ENCODE peak calls at places on chromosomes 13 and 19, in six cellular contexts. One of them, this sample, is unnamed. For H3K4me1, the result is how much of the 10 kb centered on the place peaks cover.

GRCh38 chr13:77176350-77176749 is 149.4 kb upstream of the FBXL3 start:
- DNase-seq in body of pancreas: no peak
- DNase-seq in aorta: no peak
- DNase-seq in left ventricle myocardium inferior: no peak
- DNase-seq in osteoblast: no peak
- DNase-seq in thoracic aorta: no peak
- DNase-seq in this sample: no peak

GRCh38 chr13:101155920-101156319 is 260.4 kb downstream of the NALCN start:
- DNase-seq in body of pancreas: no peak
- DNase-seq in osteoblast: no peak
- DNase-seq in left ventricle myocardium inferior: no peak
- DNase-seq in aorta: no peak
- DNase-seq in thoracic aorta: no peak
- DNase-seq in this sample: no peak

GRCh38 chr19:1161716-1162115 is 12.4 kb downstream of the SBNO2 start:
- DNase-seq in osteoblast: peak
- DNase-seq in thoracic aorta: no peak
- DNase-seq in body of pancreas: no peak
- DNase-seq in aorta: no peak
- DNase-seq in left ventricle myocardium inferior: no peak
- DNase-seq in this sample: no peak

GRCh38 chr19:18750295-18750970 is 40.7 kb downstream of the COMP start:
- DNase-seq in osteoblast: peak
- DNase-seq in left ventricle myocardium inferior: no peak
- DNase-seq in aorta: no peak
- DNase-seq in body of pancreas: no peak
- DNase-seq in thoracic aorta: no peak
- DNase-seq in this sample: no peak

GRCh38 chr13:84037937-84038464 is 155.7 kb upstream of the SLITRK1 start:
- DNase-seq in body of pancreas: no peak
- DNase-seq in thoracic aorta: no peak
- DNase-seq in left ventricle myocardium inferior: no peak
- DNase-seq in aorta: no peak
- DNase-seq in osteoblast: peak
- DNase-seq in this sample: peak

GRCh38 chr19:16202320-16203255 is 4.9 kb downstream of the AP1M1 start:
- DNase-seq in osteoblast: peak
- DNase-seq in thoracic aorta: no peak
- DNase-seq in body of pancreas: no peak
- DNase-seq in left ventricle myocardium inferior: no peak
- DNase-seq in aorta: peak
- DNase-seq in this sample: no peak

GRCh38 chr13:80117515-80117914 is 223.4 kb downstream of the SPRY2 start:
- DNase-seq in osteoblast: no peak
- DNase-seq in thoracic aorta: no peak
- DNase-seq in body of pancreas: no peak
- DNase-seq in aorta: no peak
- DNase-seq in left ventricle myocardium inferior: no peak
- DNase-seq in this sample: no peak

GRCh38 chr13:114212096-114212495 is 22.6 kb upstream of the CDC16 start:
- DNase-seq in aorta: no peak
- DNase-seq in osteoblast: no peak
- DNase-seq in body of pancreas: no peak
- DNase-seq in thoracic aorta: no peak
- DNase-seq in left ventricle myocardium inferior: no peak
- DNase-seq in this sample: no peak

GRCh38 chr13:28128030-28128429 is 10.3 kb upstream of the PAN3 start:
- DNase-seq in thoracic aorta: no peak
- DNase-seq in osteoblast: no peak
- DNase-seq in left ventricle myocardium inferior: no peak
- DNase-seq in body of pancreas: no peak
- DNase-seq in aorta: no peak
- DNase-seq in this sample: no peak

GRCh38 chr19:47651691-47652090 is 42.8 kb downstream of the BICRA start:
- DNase-seq in thoracic aorta: no peak
- DNase-seq in body of pancreas: no peak
- DNase-seq in left ventricle myocardium inferior: no peak
- DNase-seq in aorta: no peak
- DNase-seq in osteoblast: peak
- DNase-seq in this sample: no peak

GRCh38 chr13:21657538-21657937 is 13.3 kb upstream of the FGF9 start:
- DNase-seq in aorta: no peak
- DNase-seq in thoracic aorta: no peak
- DNase-seq in left ventricle myocardium inferior: no peak
- DNase-seq in osteoblast: no peak
- DNase-seq in body of pancreas: no peak
- DNase-seq in this sample: no peak

GRCh38 chr19:11196406-11197287 is 698 bp downstream of the KANK2 start:
- DNase-seq in aorta: peak
- DNase-seq in body of pancreas: peak
- DNase-seq in osteoblast: peak
- DNase-seq in thoracic aorta: no peak
- DNase-seq in left ventricle myocardium inferior: peak
- DNase-seq in this sample: no peak

GRCh38 chr19:11194173-11194572 is 3.2 kb downstream of the KANK2 start:
- DNase-seq in left ventricle myocardium inferior: no peak
- DNase-seq in body of pancreas: no peak
- DNase-seq in aorta: no peak
- DNase-seq in thoracic aorta: no peak
- DNase-seq in osteoblast: peak
- DNase-seq in this sample: no peak

GRCh38 chr19:11194657-11195056 is 2.7 kb downstream of the KANK2 start:
- DNase-seq in body of pancreas: no peak
- DNase-seq in osteoblast: no peak
- DNase-seq in aorta: no peak
- DNase-seq in thoracic aorta: no peak
- DNase-seq in left ventricle myocardium inferior: no peak
- DNase-seq in this sample: no peak

GRCh38 chr19:11195681-11196080 is 1.7 kb downstream of the KANK2 start:
- DNase-seq in left ventricle myocardium inferior: no peak
- DNase-seq in body of pancreas: no peak
- DNase-seq in thoracic aorta: no peak
- DNase-seq in osteoblast: peak
- DNase-seq in aorta: no peak
- DNase-seq in this sample: no peak

GRCh38 chr19:11195169-11195568 is 2.2 kb downstream of the KANK2 start:
- DNase-seq in osteoblast: peak
- DNase-seq in body of pancreas: no peak
- DNase-seq in thoracic aorta: no peak
- DNase-seq in aorta: no peak
- DNase-seq in left ventricle myocardium inferior: peak
- DNase-seq in this sample: no peak
- H3K4me1 ChIP-seq in osteoblast: under half
- H3K4me1 ChIP-seq in body of pancreas: half or more
- H3K4me1 ChIP-seq in thoracic aorta: under half
- H3K4me1 ChIP-seq in aorta: under half
- H3K4me1 ChIP-seq in left ventricle myocardium inferior: half or more
- H3K4me1 ChIP-seq in this sample: under half

GRCh38 chr13:99313941-99314340 is 6.7 kb upstream of the GPR183 start:
- DNase-seq in thoracic aorta: no peak
- DNase-seq in body of pancreas: no peak
- DNase-seq in aorta: no peak
- DNase-seq in left ventricle myocardium inferior: no peak
- DNase-seq in osteoblast: no peak
- DNase-seq in this sample: no peak
- H3K4me1 ChIP-seq in thoracic aorta: under half
- H3K4me1 ChIP-seq in body of pancreas: under half
- H3K4me1 ChIP-seq in aorta: under half
- H3K4me1 ChIP-seq in left ventricle myocardium inferior: under half
- H3K4me1 ChIP-seq in osteoblast: half or more
- H3K4me1 ChIP-seq in this sample: under half

GRCh38 chr19:14167013-14167593 is 30.7 kb upstream of the ASF1B start:
- DNase-seq in body of pancreas: no peak
- DNase-seq in left ventricle myocardium inferior: no peak
- DNase-seq in aorta: no peak
- DNase-seq in osteoblast: peak
- DNase-seq in thoracic aorta: no peak
- DNase-seq in this sample: no peak
- H3K4me1 ChIP-seq in body of pancreas: under half
- H3K4me1 ChIP-seq in left ventricle myocardium inferior: under half
- H3K4me1 ChIP-seq in aorta: under half
- H3K4me1 ChIP-seq in osteoblast: under half
- H3K4me1 ChIP-seq in thoracic aorta: under half
- H3K4me1 ChIP-seq in this sample: under half

GRCh38 chr19:2243274-2244121 is 5.6 kb upstream of the AMH start:
- DNase-seq in thoracic aorta: no peak
- DNase-seq in aorta: no peak
- DNase-seq in body of pancreas: no peak
- DNase-seq in left ventricle myocardium inferior: no peak
- DNase-seq in osteoblast: no peak
- DNase-seq in this sample: no peak
- H3K4me1 ChIP-seq in thoracic aorta: under half
- H3K4me1 ChIP-seq in aorta: under half
- H3K4me1 ChIP-seq in body of pancreas: under half
- H3K4me1 ChIP-seq in left ventricle myocardium inferior: half or more
- H3K4me1 ChIP-seq in osteoblast: under half
- H3K4me1 ChIP-seq in this sample: under half

GRCh38 chr13:34466301-34466700 is 475.8 kb upstream of the NBEA start:
- DNase-seq in body of pancreas: no peak
- DNase-seq in osteoblast: no peak
- DNase-seq in aorta: no peak
- DNase-seq in thoracic aorta: no peak
- DNase-seq in left ventricle myocardium inferior: no peak
- DNase-seq in this sample: no peak
- H3K4me1 ChIP-seq in body of pancreas: under half
- H3K4me1 ChIP-seq in osteoblast: under half
- H3K4me1 ChIP-seq in aorta: under half
- H3K4me1 ChIP-seq in thoracic aorta: under half
- H3K4me1 ChIP-seq in left ventricle myocardium inferior: under half
- H3K4me1 ChIP-seq in this sample: under half

DNA sequence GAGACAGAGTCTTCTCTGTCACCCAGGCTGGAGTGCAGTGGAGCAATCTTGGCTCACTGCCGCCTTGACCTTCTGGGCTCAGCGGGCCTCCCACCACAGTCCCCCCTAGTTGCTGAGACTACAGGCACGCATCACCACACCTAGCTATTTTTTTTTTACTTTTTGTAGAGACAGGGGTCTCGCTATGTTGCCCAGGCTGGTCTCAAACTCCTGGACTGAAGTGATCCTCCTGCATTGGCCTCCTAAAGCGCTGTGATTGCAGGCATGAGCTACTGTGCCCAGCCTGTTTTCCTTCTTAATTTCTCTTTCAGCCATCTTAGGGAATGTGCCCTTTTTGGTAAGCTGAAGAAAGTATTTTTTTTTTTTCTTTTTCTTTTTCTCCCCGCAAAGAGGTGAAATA is 42.6 kb upstream of the RNF113B start:
- DNase-seq in body of pancreas: no peak
- DNase-seq in thoracic aorta: no peak
- DNase-seq in aorta: no peak
- DNase-seq in osteoblast: no peak
- DNase-seq in left ventricle myocardium inferior: no peak
- DNase-seq in this sample: no peak
- H3K4me1 ChIP-seq in body of pancreas: half or more
- H3K4me1 ChIP-seq in thoracic aorta: under half
- H3K4me1 ChIP-seq in aorta: under half
- H3K4me1 ChIP-seq in osteoblast: half or more
- H3K4me1 ChIP-seq in left ventricle myocardium inferior: under half
- H3K4me1 ChIP-seq in this sample: under half

DNA sequence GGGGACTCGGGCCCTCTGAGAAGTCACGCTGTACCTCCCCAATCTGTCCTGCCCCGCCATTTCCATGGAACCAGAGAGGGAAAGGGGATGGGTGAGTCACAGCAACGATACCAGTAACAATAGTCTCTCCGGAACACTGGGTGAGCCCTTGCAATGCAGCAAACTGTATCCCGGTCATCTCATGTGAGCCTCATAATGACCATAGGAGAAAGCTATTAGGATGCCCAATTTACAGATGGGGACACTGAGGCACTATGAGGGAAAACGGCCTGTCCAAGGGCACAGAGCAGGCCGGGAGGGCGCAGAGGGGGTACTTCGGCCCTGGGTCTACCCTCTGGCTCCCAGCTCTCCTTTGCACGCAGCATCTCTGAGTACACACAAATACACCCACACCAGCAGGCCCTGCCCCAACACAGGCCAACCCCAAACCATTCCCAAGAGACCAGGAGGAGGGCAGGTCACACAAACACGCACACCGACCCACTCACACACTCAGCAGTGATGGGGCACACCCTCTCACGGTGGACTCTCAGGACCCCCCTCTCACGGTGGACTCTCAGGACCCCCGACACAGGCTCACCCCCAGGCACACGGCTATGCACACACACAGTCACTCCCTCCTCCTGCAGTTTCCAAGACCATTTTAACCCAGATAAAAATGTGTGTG is 18.2 kb downstream of the LRRC4B start:
- DNase-seq in left ventricle myocardium inferior: no peak
- DNase-seq in aorta: no peak
- DNase-seq in body of pancreas: no peak
- DNase-seq in osteoblast: peak
- DNase-seq in thoracic aorta: no peak
- DNase-seq in this sample: no peak
- H3K4me1 ChIP-seq in left ventricle myocardium inferior: under half
- H3K4me1 ChIP-seq in aorta: under half
- H3K4me1 ChIP-seq in body of pancreas: under half
- H3K4me1 ChIP-seq in osteoblast: under half
- H3K4me1 ChIP-seq in thoracic aorta: under half
- H3K4me1 ChIP-seq in this sample: under half

DNA sequence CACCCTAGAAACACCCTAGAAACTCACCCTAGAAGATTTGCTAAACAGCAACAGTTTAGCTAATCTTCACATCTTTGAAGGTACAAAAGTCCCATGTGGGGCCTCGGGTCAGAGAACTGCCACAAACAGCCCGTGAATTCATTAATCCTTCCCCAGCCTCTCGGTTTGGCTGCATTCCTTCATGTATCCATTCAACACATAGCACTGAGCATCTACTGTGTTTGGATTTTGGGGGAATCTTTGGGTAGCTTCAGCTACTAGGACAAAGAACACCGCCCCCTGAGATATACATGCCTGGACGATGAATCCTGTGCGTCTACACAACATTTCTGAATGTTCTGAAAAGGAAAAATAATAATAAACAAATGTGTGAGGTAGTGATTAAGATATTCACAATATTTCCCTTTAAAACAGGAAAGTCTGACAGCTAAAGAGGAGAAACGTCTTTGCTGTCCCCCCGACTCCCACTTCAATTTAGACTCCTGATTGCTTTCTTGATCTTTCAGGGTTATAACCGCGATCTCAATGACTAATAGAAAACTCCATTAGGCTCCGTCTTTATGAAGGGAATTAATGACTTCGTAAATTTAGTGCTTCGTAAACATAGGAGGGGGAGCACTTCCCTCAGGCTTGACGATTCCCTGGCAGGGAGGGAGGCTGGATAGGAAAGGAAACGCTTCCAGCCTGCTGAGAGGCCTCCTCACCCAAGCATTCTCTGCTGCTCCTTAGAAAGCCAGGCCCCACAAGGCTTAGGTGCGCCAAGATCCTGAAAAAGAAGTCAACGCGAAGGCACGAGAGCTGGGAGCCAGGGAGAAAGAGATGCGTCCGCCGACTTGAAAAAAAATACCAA is 63.7 kb downstream of the ALOX5AP start:
- DNase-seq in thoracic aorta: no peak
- DNase-seq in osteoblast: no peak
- DNase-seq in aorta: no peak
- DNase-seq in body of pancreas: no peak
- DNase-seq in left ventricle myocardium inferior: no peak
- DNase-seq in this sample: no peak
- H3K4me1 ChIP-seq in thoracic aorta: under half
- H3K4me1 ChIP-seq in osteoblast: under half
- H3K4me1 ChIP-seq in aorta: under half
- H3K4me1 ChIP-seq in body of pancreas: under half
- H3K4me1 ChIP-seq in left ventricle myocardium inferior: under half
- H3K4me1 ChIP-seq in this sample: under half

GRCh38 chr13:30872195-30872594 is 33.9 kb upstream of the MEDAG start:
- DNase-seq in osteoblast: no peak
- DNase-seq in left ventricle myocardium inferior: no peak
- DNase-seq in body of pancreas: no peak
- DNase-seq in aorta: peak
- DNase-seq in thoracic aorta: no peak
- DNase-seq in this sample: no peak
- H3K4me1 ChIP-seq in osteoblast: half or more
- H3K4me1 ChIP-seq in left ventricle myocardium inferior: under half
- H3K4me1 ChIP-seq in body of pancreas: under half
- H3K4me1 ChIP-seq in aorta: under half
- H3K4me1 ChIP-seq in thoracic aorta: under half
- H3K4me1 ChIP-seq in this sample: under half